ENCODE peak calls at places on chromosomes 1 and 21, in four cellular contexts. One of them, this sample, is unnamed.

GRCh38 chr1:160795951-160796383 is at the start of gene LY9:
- DNase-seq in endothelial cell of umbilical vein: no peak
- DNase-seq in right lobe of liver: no peak
- DNase-seq in heart left ventricle: no peak
- DNase-seq in this sample: peak; percentile 31

GRCh38 chr1:30759718-30760281 is 2.2 kb upstream of the LAPTM5 start:
- DNase-seq in endothelial cell of umbilical vein: no peak
- DNase-seq in right lobe of liver: no peak
- DNase-seq in heart left ventricle: no peak
- DNase-seq in this sample: no peak

GRCh38 chr1:23278717-23279116 is 61.4 kb upstream of the HTR1D start:
- DNase-seq in endothelial cell of umbilical vein: no peak
- DNase-seq in right lobe of liver: no peak
- DNase-seq in heart left ventricle: no peak
- DNase-seq in this sample: no peak

GRCh38 chr21:36113647-36114428 is 21.0 kb upstream of the CBR3 start:
- DNase-seq in endothelial cell of umbilical vein: no peak
- DNase-seq in right lobe of liver: peak; percentile 91
- DNase-seq in heart left ventricle: no peak
- DNase-seq in this sample: no peak

GRCh38 chr1:153371231-153371630 is 4.2 kb downstream of the S100A12 start:
- DNase-seq in endothelial cell of umbilical vein: no peak
- DNase-seq in right lobe of liver: no peak
- DNase-seq in heart left ventricle: no peak
- DNase-seq in this sample: no peak

GRCh38 chr1:160855181-160855981 is 7.3 kb downstream of the CD244 start:
- DNase-seq in endothelial cell of umbilical vein: no peak
- DNase-seq in right lobe of liver: no peak
- DNase-seq in heart left ventricle: no peak
- DNase-seq in this sample: no peak

GRCh38 chr1:117821782-117822447 is 107.5 kb downstream of the GDAP2 start:
- DNase-seq in endothelial cell of umbilical vein: peak; percentile 98
- DNase-seq in right lobe of liver: no peak
- DNase-seq in heart left ventricle: peak; percentile 49
- DNase-seq in this sample: no peak

GRCh38 chr1:53087332-53088285 is 25.6 kb downstream of the PODN start:
- DNase-seq in endothelial cell of umbilical vein: no peak
- DNase-seq in right lobe of liver: no peak
- DNase-seq in heart left ventricle: no peak
- DNase-seq in this sample: no peak

GRCh38 chr21:37266515-37267221 is 466 bp downstream of the VPS26C start:
- DNase-seq in endothelial cell of umbilical vein: peak; percentile 51
- DNase-seq in right lobe of liver: no peak
- DNase-seq in heart left ventricle: peak; percentile 36
- DNase-seq in this sample: no peak

GRCh38 chr1:19735419-19736127 is 64.1 kb downstream of the TMCO4 start:
- DNase-seq in endothelial cell of umbilical vein: no peak
- DNase-seq in right lobe of liver: peak; percentile 78
- DNase-seq in heart left ventricle: peak; percentile 53
- DNase-seq in this sample: no peak

GRCh38 chr1:47182681-47183235 is 7.1 kb downstream of the PDZK1IP1 start:
- DNase-seq in endothelial cell of umbilical vein: no peak
- DNase-seq in right lobe of liver: no peak
- DNase-seq in heart left ventricle: no peak
- DNase-seq in this sample: no peak

GRCh38 chr1:117828206-117828605 is 101.2 kb downstream of the GDAP2 start:
- DNase-seq in endothelial cell of umbilical vein: peak; percentile 12
- DNase-seq in right lobe of liver: peak; percentile 46
- DNase-seq in heart left ventricle: peak; percentile 60
- DNase-seq in this sample: no peak

GRCh38 chr1:100959502-100960060 is 63.7 kb downstream of the SLC30A7 start:
- DNase-seq in endothelial cell of umbilical vein: peak; percentile 85
- DNase-seq in right lobe of liver: no peak
- DNase-seq in heart left ventricle: no peak
- DNase-seq in this sample: no peak

GRCh38 chr1:206544562-206545257 is 37.4 kb downstream of the RASSF5 start:
- DNase-seq in endothelial cell of umbilical vein: peak; percentile 64
- DNase-seq in right lobe of liver: peak; percentile 74
- DNase-seq in heart left ventricle: peak; percentile 69
- DNase-seq in this sample: no peak

GRCh38 chr1:91760487-91760886 is 125.5 kb downstream of the TGFBR3 start:
- DNase-seq in endothelial cell of umbilical vein: no peak
- DNase-seq in right lobe of liver: no peak
- DNase-seq in heart left ventricle: no peak
- DNase-seq in this sample: no peak
- TF ChIP-seq POLR2A in endothelial cell of umbilical vein: no peak
- TF ChIP-seq POLR2A in right lobe of liver: no peak
- TF ChIP-seq POLR2A in heart left ventricle: no peak
- TF ChIP-seq POLR2A in this sample: no peak

GRCh38 chr1:203368624-203369451 is 17.9 kb upstream of the FMOD start:
- DNase-seq in endothelial cell of umbilical vein: peak; percentile 47
- DNase-seq in right lobe of liver: no peak
- DNase-seq in heart left ventricle: peak; percentile 70
- DNase-seq in this sample: no peak
- TF ChIP-seq CTCF in endothelial cell of umbilical vein: peak; percentile 20
- TF ChIP-seq CTCF in right lobe of liver: no peak
- TF ChIP-seq CTCF in heart left ventricle: peak; percentile 61
- TF ChIP-seq CTCF in this sample: peak; percentile 30

GRCh38 chr1:179034720-179035119 is 9.0 kb downstream of the FAM20B start:
- DNase-seq in endothelial cell of umbilical vein: peak; percentile 29
- DNase-seq in right lobe of liver: no peak
- DNase-seq in heart left ventricle: no peak
- DNase-seq in this sample: no peak
- H3K4me1 ChIP-seq in endothelial cell of umbilical vein: peaks cover 18% of the 10 kb centered on the region
- H3K4me1 ChIP-seq in right lobe of liver: peaks cover 8% of the 10 kb centered on the region
- H3K4me1 ChIP-seq in heart left ventricle: peaks cover 17% of the 10 kb centered on the region
- H3K4me1 ChIP-seq in this sample: peaks cover 27% of the 10 kb centered on the region

GRCh38 chr1:169326644-169327316 is 40.8 kb downstream of the NME7 start:
- DNase-seq in endothelial cell of umbilical vein: peak; percentile 83
- DNase-seq in right lobe of liver: no peak
- DNase-seq in heart left ventricle: no peak
- DNase-seq in this sample: no peak
- TF ChIP-seq POLR2A in endothelial cell of umbilical vein: no peak
- TF ChIP-seq POLR2A in right lobe of liver: no peak
- TF ChIP-seq POLR2A in heart left ventricle: no peak
- TF ChIP-seq POLR2A in this sample: no peak

GRCh38 chr1:185213086-185213485 is 56.1 kb downstream of the SWT1 start:
- DNase-seq in endothelial cell of umbilical vein: no peak
- DNase-seq in right lobe of liver: no peak
- DNase-seq in heart left ventricle: no peak
- DNase-seq in this sample: no peak
- TF ChIP-seq CTCF in endothelial cell of umbilical vein: no peak
- TF ChIP-seq CTCF in right lobe of liver: no peak
- TF ChIP-seq CTCF in heart left ventricle: no peak
- TF ChIP-seq CTCF in this sample: no peak

DNA sequence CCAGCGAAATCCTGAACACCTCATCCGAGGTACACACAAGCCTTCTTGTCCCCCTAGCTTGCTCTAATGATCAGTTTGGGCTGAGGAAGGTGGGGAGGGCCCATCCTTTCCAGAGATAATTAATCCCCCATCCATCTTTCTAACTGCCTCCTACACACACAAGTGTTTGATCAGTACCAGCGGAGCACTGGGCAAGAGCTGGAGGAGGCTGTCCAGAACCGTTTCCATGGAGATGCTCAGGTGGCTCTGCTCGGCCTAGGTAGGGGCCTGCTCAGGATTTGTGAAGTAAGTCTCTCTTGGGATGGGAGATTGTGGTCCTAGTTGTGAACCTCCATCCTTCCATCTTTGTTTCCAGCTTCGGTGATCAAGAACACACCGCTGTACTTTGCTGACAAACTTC is 5.8 kb downstream of the ANXA9 start:
- DNase-seq in endothelial cell of umbilical vein: no peak
- DNase-seq in right lobe of liver: no peak
- DNase-seq in heart left ventricle: no peak
- DNase-seq in this sample: no peak
- H3K4me1 ChIP-seq in endothelial cell of umbilical vein: no peaks in the 10 kb centered on the region
- H3K4me1 ChIP-seq in right lobe of liver: peaks cover 2% of the 10 kb centered on the region
- H3K4me1 ChIP-seq in heart left ventricle: no peaks in the 10 kb centered on the region
- H3K4me1 ChIP-seq in this sample: no peaks in the 10 kb centered on the region

DNA sequence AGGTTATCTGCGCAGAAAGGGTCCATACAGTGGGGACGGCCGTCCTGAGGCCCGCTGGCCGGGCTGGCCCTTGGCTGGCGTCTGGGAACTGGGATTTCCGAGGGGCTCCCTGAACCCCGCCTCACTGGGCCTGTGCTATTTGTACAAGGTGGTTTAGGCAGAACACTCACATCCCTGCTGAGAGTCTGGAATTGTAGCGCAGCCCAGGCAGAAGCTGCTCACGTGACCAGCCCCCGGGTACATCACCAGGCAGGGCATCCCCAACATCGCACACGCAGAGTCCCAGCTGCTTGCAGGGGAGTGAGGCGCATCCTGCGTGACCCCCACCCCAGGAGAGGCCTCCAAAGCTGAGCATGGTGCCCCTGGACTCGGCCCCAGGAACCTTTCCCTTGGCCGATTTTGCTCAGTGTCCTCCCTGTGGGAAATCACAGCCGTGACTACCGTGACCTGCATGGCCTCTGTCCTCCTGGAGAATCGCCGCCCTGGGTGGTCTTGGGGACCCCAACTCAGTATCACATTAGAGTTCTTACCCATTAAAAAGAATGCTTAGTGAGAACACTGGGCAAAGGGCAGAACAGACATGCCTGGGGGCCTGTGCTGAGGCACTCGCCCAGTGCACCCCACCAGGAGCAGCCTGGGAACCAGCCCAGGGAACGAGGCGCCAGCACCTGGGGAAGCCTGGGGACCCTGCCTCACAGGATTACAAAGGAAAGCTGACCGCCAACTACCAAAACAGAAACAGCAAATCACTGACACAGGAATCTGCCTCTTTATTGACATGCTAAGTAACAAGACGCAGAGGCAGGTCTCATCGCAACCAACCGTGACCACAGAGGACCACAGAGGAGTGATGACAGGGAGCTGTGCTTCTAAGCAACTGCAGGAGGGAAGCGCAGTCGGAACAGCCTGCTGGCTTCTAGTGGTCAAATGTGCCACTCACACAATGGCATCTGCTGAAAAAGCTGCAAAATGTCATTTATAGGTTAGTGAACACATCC is 33.5 kb downstream of the UBE2G2 start:
- DNase-seq in endothelial cell of umbilical vein: no peak
- DNase-seq in right lobe of liver: no peak
- DNase-seq in heart left ventricle: no peak
- DNase-seq in this sample: no peak
- TF ChIP-seq POLR2A in endothelial cell of umbilical vein: no peak
- TF ChIP-seq POLR2A in right lobe of liver: no peak
- TF ChIP-seq POLR2A in heart left ventricle: no peak
- TF ChIP-seq POLR2A in this sample: no peak

GRCh38 chr1:236748471-236748870 is 46.6 kb upstream of the MTR start:
- DNase-seq in endothelial cell of umbilical vein: no peak
- DNase-seq in right lobe of liver: no peak
- DNase-seq in heart left ventricle: no peak
- DNase-seq in this sample: no peak
- TF ChIP-seq CTCF in endothelial cell of umbilical vein: peak; percentile 9
- TF ChIP-seq CTCF in right lobe of liver: peak; percentile 9
- TF ChIP-seq CTCF in heart left ventricle: no peak
- TF ChIP-seq CTCF in this sample: peak; percentile 19

GRCh38 chr1:27632387-27633297 is 2.3 kb downstream of the FGR start:
- DNase-seq in endothelial cell of umbilical vein: no peak
- DNase-seq in right lobe of liver: no peak
- DNase-seq in heart left ventricle: no peak
- DNase-seq in this sample: no peak
- H3K4me1 ChIP-seq in endothelial cell of umbilical vein: peaks cover 26% of the 10 kb centered on the region
- H3K4me1 ChIP-seq in right lobe of liver: no peaks in the 10 kb centered on the region
- H3K4me1 ChIP-seq in heart left ventricle: peaks cover 32% of the 10 kb centered on the region
- H3K4me1 ChIP-seq in this sample: peaks cover 28% of the 10 kb centered on the region